ENCODE peak calls at places on chromosome 19, in four cellular contexts. One of them, this sample, is unnamed.

GRCh38 chr19:46732966-46733692 is 12.7 kb upstream of the FKRP start:
- DNase-seq in WTC11: no peak
- DNase-seq in Calu3: no peak
- DNase-seq in OCI-LY7: no peak
- DNase-seq in this sample: no peak

GRCh38 chr19:2845107-2845506 is 3.8 kb downstream of the ZNF555 start:
- DNase-seq in OCI-LY7: no peak
- DNase-seq in WTC11: no peak
- DNase-seq in Calu3: no peak
- DNase-seq in this sample: no peak

GRCh38 chr19:27738569-27739193 is 1474.3 kb downstream of the UQCRFS1 start:
- DNase-seq in WTC11: no peak
- DNase-seq in Calu3: no peak
- DNase-seq in OCI-LY7: no peak
- DNase-seq in this sample: no peak

GRCh38 chr19:4403005-4403761 is 743 bp downstream of the CHAF1A start:
- DNase-seq in OCI-LY7: peak
- DNase-seq in WTC11: no peak
- DNase-seq in Calu3: no peak
- DNase-seq in this sample: no peak

GRCh38 chr19:54429545-54430227 is 14.4 kb downstream of the TTYH1 start:
- DNase-seq in Calu3: no peak
- DNase-seq in WTC11: no peak
- DNase-seq in OCI-LY7: no peak
- DNase-seq in this sample: no peak

GRCh38 chr19:19385900-19386339 is 19.6 kb upstream of the GATAD2A start:
- DNase-seq in OCI-LY7: peak
- DNase-seq in Calu3: no peak
- DNase-seq in WTC11: peak
- DNase-seq in this sample: no peak

GRCh38 chr19:46824887-46825730 is 25.5 kb downstream of the AP2S1 start:
- DNase-seq in WTC11: no peak
- DNase-seq in OCI-LY7: peak
- DNase-seq in Calu3: no peak
- DNase-seq in this sample: no peak

GRCh38 chr19:39145180-39145953 is 19.8 kb downstream of the PAK4 start:
- DNase-seq in OCI-LY7: no peak
- DNase-seq in Calu3: no peak
- DNase-seq in WTC11: no peak
- DNase-seq in this sample: no peak

GRCh38 chr19:14758816-14759215 is 19.5 kb downstream of the ADGRE2 start:
- DNase-seq in Calu3: peak
- DNase-seq in WTC11: peak
- DNase-seq in OCI-LY7: no peak
- DNase-seq in this sample: no peak

GRCh38 chr19:14000691-14001365 is 5.3 kb downstream of the RFX1 start:
- DNase-seq in Calu3: no peak
- DNase-seq in WTC11: no peak
- DNase-seq in OCI-LY7: peak
- DNase-seq in this sample: no peak

GRCh38 chr19:45920458-45920857 is 5.9 kb upstream of the NANOS2 start:
- DNase-seq in Calu3: no peak
- DNase-seq in WTC11: no peak
- DNase-seq in OCI-LY7: no peak
- DNase-seq in this sample: no peak

GRCh38 chr19:41957838-41958366 is 1.2 kb downstream of the RABAC1 start:
- DNase-seq in WTC11: peak
- DNase-seq in OCI-LY7: peak
- DNase-seq in Calu3: peak
- DNase-seq in this sample: peak

GRCh38 chr19:57269515-57270250 is 10.6 kb upstream of the ZNF460 start:
- DNase-seq in OCI-LY7: peak
- DNase-seq in WTC11: no peak
- DNase-seq in Calu3: no peak
- DNase-seq in this sample: no peak

GRCh38 chr19:10768936-10769335 is 51.1 kb downstream of the DNM2 start:
- DNase-seq in WTC11: no peak
- DNase-seq in OCI-LY7: peak
- DNase-seq in Calu3: no peak
- DNase-seq in this sample: no peak

GRCh38 chr19:2511570-2511969 is 35.6 kb downstream of the GADD45B start:
- DNase-seq in OCI-LY7: no peak
- DNase-seq in Calu3: no peak
- DNase-seq in WTC11: no peak
- DNase-seq in this sample: no peak

GRCh38 chr19:46411088-46412033 is 2.0 kb downstream of the CCDC8 start:
- DNase-seq in Calu3: no peak
- DNase-seq in OCI-LY7: no peak
- DNase-seq in WTC11: no peak
- DNase-seq in this sample: no peak

GRCh38 chr19:2846180-2846935 is 5.1 kb downstream of the ZNF555 start:
- DNase-seq in OCI-LY7: no peak
- DNase-seq in Calu3: no peak
- DNase-seq in WTC11: no peak
- DNase-seq in this sample: no peak

GRCh38 chr19:17777840-17778620 is 16.9 kb upstream of the B3GNT3 start:
- DNase-seq in Calu3: no peak
- DNase-seq in OCI-LY7: peak
- DNase-seq in WTC11: peak
- DNase-seq in this sample: peak

GRCh38 chr19:1941146-1942077 is at the start of gene CSNK1G2:
- DNase-seq in OCI-LY7: no peak
- DNase-seq in Calu3: no peak
- DNase-seq in WTC11: no peak
- DNase-seq in this sample: no peak

GRCh38 chr19:19514215-19514633 is 1.1 kb downstream of the TSSK6 start:
- DNase-seq in WTC11: no peak
- DNase-seq in Calu3: no peak
- DNase-seq in OCI-LY7: no peak
- DNase-seq in this sample: no peak

GRCh38 chr19:35805518-35806102 is 7.0 kb downstream of the PRODH2 start:
- DNase-seq in WTC11: no peak
- DNase-seq in OCI-LY7: no peak
- DNase-seq in Calu3: no peak
- DNase-seq in this sample: no peak

GRCh38 chr19:27736225-27736624 is 1476.7 kb downstream of the UQCRFS1 start:
- DNase-seq in OCI-LY7: no peak
- DNase-seq in WTC11: no peak
- DNase-seq in Calu3: no peak
- DNase-seq in this sample: no peak

GRCh38 chr19:7619671-7620441 is 9.5 kb downstream of the XAB2 start:
- DNase-seq in OCI-LY7: no peak
- DNase-seq in Calu3: no peak
- DNase-seq in WTC11: no peak
- DNase-seq in this sample: peak

GRCh38 chr19:48844472-48844871 is 8.2 kb upstream of the HSD17B14 start:
- DNase-seq in Calu3: no peak
- DNase-seq in OCI-LY7: no peak
- DNase-seq in WTC11: no peak
- DNase-seq in this sample: no peak

GRCh38 chr19:17560205-17560595 is 4.8 kb downstream of the COLGALT1 start:
- DNase-seq in OCI-LY7: no peak
- DNase-seq in WTC11: no peak
- DNase-seq in Calu3: no peak
- DNase-seq in this sample: no peak

This sample was measured in stomach.